ENCODE peak calls at places on chromosome 22, in ten cellular contexts. V is choroid plexus epithelial cell, B is fibroblast of pulmonary artery, E is RWPE1, I is endodermal cell, O is glutamatergic neuron, X is endothelial cell, W is BJ, G is brain microvascular endothelial cell, Y is A673. L is an unnamed sample.

GRCh38 chr22:42915980-42916765 is 59.1 kb upstream of the ARFGAP3 start:
- DNase-seq in X (no peak), E (no peak), W (no peak), Y (no peak), B (no peak), G (no peak), V (no peak), O (no peak), I (peak; percentile 79), L (no peak)

GRCh38 chr22:23306926-23307325 is 126.6 kb downstream of the BCR start:
- DNase-seq in E (no peak), Y (no peak), B (no peak), W (no peak), I (no peak), V (no peak), O (no peak), G (no peak), X (no peak), L (no peak)

GRCh38 chr22:17095538-17095937 is 10.7 kb downstream of the IL17RA start:
- DNase-seq in X (peak; percentile 49), G (no peak), W (no peak), I (peak; percentile 82), E (no peak), B (no peak), O (peak; percentile 47), V (peak; percentile 30), Y (peak; percentile 33), L (no peak)

GRCh38 chr22:31302021-31302420 is 9.7 kb upstream of the PIK3IP1 start:
- DNase-seq in G (no peak), Y (no peak), X (no peak), B (no peak), O (no peak), W (no peak), E (no peak), I (no peak), V (no peak), L (no peak)

GRCh38 chr22:40196628-40197027 is 18.9 kb downstream of the TNRC6B start:
- DNase-seq in G (peak; percentile 90), V (peak; percentile 93), B (peak; percentile 88), I (no peak), E (peak; percentile 76), W (peak; percentile 73), Y (peak; percentile 65), X (no peak), O (no peak), L (no peak)

GRCh38 chr22:30427871-30428270 is 2.3 kb downstream of the MTFP1 start:
- DNase-seq in O (no peak), I (no peak), G (no peak), W (no peak), X (no peak), E (no peak), Y (no peak), B (no peak), V (peak; percentile 16), L (no peak)

GRCh38 chr22:49583341-49583740 is 244.3 kb downstream of the BRD1 start:
- DNase-seq in E (no peak), X (no peak), V (no peak), B (no peak), Y (no peak), G (no peak), O (no peak), W (no peak), I (peak; percentile 11), L (no peak)

GRCh38 chr22:22394589-22394988 is 114.0 kb downstream of the ZNF280B start:
- DNase-seq in V (no peak), G (no peak), X (no peak), I (peak; percentile 17), W (no peak), E (no peak), O (no peak), B (no peak), Y (no peak), L (no peak)

GRCh38 chr22:21766933-21767462 is 31.4 kb upstream of the YPEL1 start:
- DNase-seq in G (no peak), I (no peak), E (no peak), V (no peak), X (no peak), B (no peak), Y (no peak), O (no peak), W (no peak), L (peak; percentile 77)

GRCh38 chr22:42641801-42642413 is 1.5 kb upstream of the ATP5MGL start:
- DNase-seq in I (no peak), E (no peak), G (no peak), O (no peak), Y (no peak), W (no peak), X (no peak), V (peak; percentile 20), B (no peak), L (no peak)

GRCh38 chr22:17159504-17159951 is 451 bp upstream of the HDHD5 start:
- DNase-seq in V (peak; percentile 37), W (no peak), O (peak; percentile 25), B (peak; percentile 38), Y (peak; percentile 66), I (no peak), E (peak; percentile 27), X (no peak), G (peak; percentile 20), L (no peak)

GRCh38 chr22:44693756-44694155 is 8.2 kb upstream of the PRR5 start:
- DNase-seq in E (no peak), B (no peak), X (no peak), I (no peak), V (no peak), W (no peak), Y (no peak), G (no peak), O (no peak), L (no peak)

GRCh38 chr22:21865041-21865440 is 2.4 kb downstream of the MAPK1 start:
- DNase-seq in V (peak; percentile 89), X (no peak), I (no peak), E (no peak), O (no peak), B (peak; percentile 83), G (peak; percentile 79), W (peak; percentile 39), Y (peak; percentile 66), L (no peak)

GRCh38 chr22:45212992-45213751 is 27.5 kb downstream of the KIAA0930 start:
- DNase-seq in W (no peak), I (no peak), E (no peak), X (no peak), Y (no peak), B (peak; percentile 36), G (peak; percentile 70), O (no peak), V (peak; percentile 23), L (no peak)

GRCh38 chr22:19757985-19758895 is 2.3 kb upstream of the TBX1 start:
- DNase-seq in V (no peak), I (peak; percentile 62), Y (no peak), O (no peak), G (no peak), B (no peak), E (no peak), W (no peak), X (no peak), L (no peak)

GRCh38 chr22:40479126-40479800 is 108.9 kb downstream of the SGSM3 start:
- DNase-seq in I (peak; percentile 76), G (no peak), B (no peak), W (no peak), E (no peak), Y (no peak), O (no peak), X (no peak), V (no peak), L (no peak)

GRCh38 chr22:30386960-30387848 is at the start of gene RNF215:
- DNase-seq in B (peak; percentile 77), V (peak; percentile 81), X (peak; percentile 96), Y (peak; percentile 89), E (peak; percentile 76), G (peak; percentile 34), I (peak; percentile 98), O (peak; percentile 92), W (no peak), L (peak; percentile 87)

GRCh38 chr22:37634505-37635002 is 4.9 kb upstream of the SH3BP1 start:
- DNase-seq in G (no peak), I (no peak), E (no peak), O (no peak), V (no peak), B (no peak), Y (no peak), X (no peak), W (no peak), L (no peak)

GRCh38 chr22:37635157-37635556 is 4.3 kb upstream of the SH3BP1 start:
- DNase-seq in E (no peak), G (no peak), B (no peak), I (no peak), Y (no peak), X (no peak), V (no peak), W (no peak), O (no peak), L (no peak)

GRCh38 chr22:37633082-37633692 is 6.3 kb upstream of the SH3BP1 start:
- DNase-seq in X (no peak), O (no peak), B (no peak), G (no peak), W (no peak), E (no peak), Y (no peak), V (no peak), I (no peak), L (peak; percentile 58)

GRCh38 chr22:37632174-37633081 is 7.0 kb upstream of the SH3BP1 start:
- DNase-seq in Y (no peak), I (no peak), V (no peak), G (no peak), W (no peak), B (no peak), O (no peak), X (no peak), E (no peak), L (no peak)

GRCh38 chr22:37633693-37634504 is 5.6 kb upstream of the SH3BP1 start:
- DNase-seq in G (peak; percentile 76), O (peak; percentile 86), E (no peak), X (no peak), B (peak; percentile 95), Y (peak; percentile 86), I (peak; percentile 89), W (peak; percentile 33), V (peak; percentile 97), L (peak; percentile 66)
- TF ChIP-seq CTCF in G (peak; percentile 48), O (no peak), E (no peak), X (no peak), B (no peak), Y (peak; percentile 32), I (peak; percentile 30), W (peak; percentile 48), V (peak; percentile 31), L (no peak)

GRCh38 chr22:33126881-33127280 is 68.7 kb upstream of the SYN3 start:
- DNase-seq in V (peak; percentile 1), I (peak; percentile 51), X (no peak), E (peak; percentile 16), O (no peak), Y (peak; percentile 17), W (no peak), G (no peak), B (peak; percentile 15), L (no peak)
- TF ChIP-seq CTCF in V (no peak), I (peak; percentile 71), X (no peak), E (no peak), O (peak; percentile 32), Y (no peak), W (no peak), G (no peak), B (no peak), L (no peak)

GRCh38 chr22:26835929-26836528 is 178.6 kb downstream of the MIAT start:
- DNase-seq in O (peak; percentile 51), I (peak; percentile 94), W (no peak), E (peak; percentile 22), X (peak; percentile 66), B (peak; percentile 58), V (peak; percentile 63), Y (peak; percentile 71), G (peak; percentile 40), L (peak; percentile 25)
- TF ChIP-seq CTCF in O (peak; percentile 80), I (peak; percentile 92), W (peak; percentile 65), E (no peak), X (peak; percentile 88), B (peak; percentile 61), V (peak; percentile 77), Y (peak; percentile 83), G (peak; percentile 73), L (peak; percentile 73)

GRCh38 chr22:34645375-34645774 is 420.6 kb upstream of the ISX start:
- DNase-seq in I (peak; percentile 71), O (no peak), G (no peak), B (no peak), Y (no peak), W (no peak), V (no peak), X (no peak), E (no peak), L (no peak)
- TF ChIP-seq CTCF in I (peak; percentile 77), O (no peak), G (no peak), B (no peak), Y (no peak), W (no peak), V (no peak), X (no peak), E (no peak), L (no peak)

L was measured in natural killer cell.